ENCODE peak calls at places on chromosomes 6 and 20, in seven cellular contexts. K, Q, G, I, C, B and H are unnamed samples.

GRCh38 chr6:710601-711571 is 17.9 kb upstream of the EXOC2 start:
- DNase-seq in K (peak), Q (no peak), G (peak), I (peak), C (peak), B (peak), H (no peak)

GRCh38 chr20:10157539-10157938 is 61.1 kb upstream of the SNAP25 start:
- DNase-seq in K (no peak), Q (no peak), G (no peak), I (no peak), C (no peak), B (no peak), H (no peak)

GRCh38 chr6:1611572-1612385 is 2.1 kb downstream of the FOXC1 start:
- DNase-seq in K (peak), Q (no peak), G (peak), I (no peak), C (no peak), B (no peak), H (no peak)

GRCh38 chr6:25706314-25707014 is 48.1 kb upstream of the SLC17A4 start:
- DNase-seq in K (no peak), Q (no peak), G (no peak), I (peak), C (peak), B (no peak), H (no peak)

GRCh38 chr20:62065669-62066338 is at the start of gene TAF4:
- DNase-seq in K (peak), Q (no peak), G (peak), I (peak), C (peak), B (peak), H (peak)

GRCh38 chr20:36628076-36628475 is 17.9 kb downstream of the SLA2 start:
- DNase-seq in K (no peak), Q (no peak), G (no peak), I (no peak), C (no peak), B (no peak), H (no peak)

GRCh38 chr20:19222520-19223040 is 10.1 kb downstream of the SLC24A3 start:
- DNase-seq in K (no peak), Q (no peak), G (no peak), I (no peak), C (no peak), B (no peak), H (no peak)

GRCh38 chr20:44627364-44628010 is 24.0 kb downstream of the ADA start:
- DNase-seq in K (no peak), Q (no peak), G (no peak), I (no peak), C (no peak), B (no peak), H (no peak)

GRCh38 chr6:13455604-13456003 is 31.8 kb downstream of the GFOD1 start:
- DNase-seq in K (no peak), Q (no peak), G (no peak), I (no peak), C (peak), B (no peak), H (no peak)

GRCh38 chr6:44122821-44123220 is 4.4 kb downstream of the MRPL14 start:
- DNase-seq in K (no peak), Q (no peak), G (no peak), I (no peak), C (no peak), B (no peak), H (no peak)

GRCh38 chr6:37048851-37049734 is 43.6 kb downstream of the FGD2 start:
- DNase-seq in K (no peak), Q (peak), G (peak), I (peak), C (no peak), B (no peak), H (no peak)

GRCh38 chr6:114739656-114740055 is 396.8 kb upstream of the HS3ST5 start:
- DNase-seq in K (no peak), Q (no peak), G (no peak), I (no peak), C (no peak), B (no peak), H (no peak)

GRCh38 chr6:31701666-31702420 is 1.3 kb downstream of the ABHD16A start:
- DNase-seq in K (no peak), Q (no peak), G (no peak), I (no peak), C (peak), B (no peak), H (no peak)

GRCh38 chr20:48661575-48662473 is 166.0 kb downstream of the PREX1 start:
- DNase-seq in K (no peak), Q (no peak), G (no peak), I (no peak), C (no peak), B (no peak), H (no peak)

GRCh38 chr20:6735913-6736845 is 31.3 kb upstream of the BMP2 start:
- DNase-seq in K (no peak), Q (no peak), G (no peak), I (peak), C (no peak), B (no peak), H (no peak)

GRCh38 chr6:133854633-133855598 is 34.0 kb upstream of the TCF21 start:
- DNase-seq in K (peak), Q (no peak), G (no peak), I (no peak), C (peak), B (peak), H (no peak)

GRCh38 chr20:35277531-35278395 is at the start of gene MMP24OS:
- DNase-seq in K (peak), Q (peak), G (peak), I (peak), C (peak), B (peak), H (peak)

GRCh38 chr20:5216663-5217062 is 89.9 kb downstream of the CDS2 start:
- DNase-seq in K (no peak), Q (no peak), G (no peak), I (no peak), C (no peak), B (no peak), H (peak)

GRCh38 chr6:38797391-38797790 is 82.3 kb downstream of the DNAH8 start:
- DNase-seq in K (no peak), Q (no peak), G (no peak), I (no peak), C (no peak), B (no peak), H (no peak)

GRCh38 chr6:39214846-39215639 is 14.2 kb downstream of the KCNK5 start:
- DNase-seq in K (no peak), Q (no peak), G (no peak), I (peak), C (no peak), B (no peak), H (no peak)

GRCh38 chr6:37083243-37084138 is 78.0 kb downstream of the FGD2 start:
- DNase-seq in K (no peak), Q (no peak), G (peak), I (peak), C (peak), B (no peak), H (no peak)

GRCh38 chr20:23362392-23363256 is 642 bp downstream of the GZF1 start:
- DNase-seq in K (peak), Q (no peak), G (no peak), I (peak), C (no peak), B (no peak), H (no peak)
- TF ChIP-seq CTCF in K (no peak), Q (no peak), G (no peak), I (no peak), C (peak), B (no peak), H (no peak)

DNA sequence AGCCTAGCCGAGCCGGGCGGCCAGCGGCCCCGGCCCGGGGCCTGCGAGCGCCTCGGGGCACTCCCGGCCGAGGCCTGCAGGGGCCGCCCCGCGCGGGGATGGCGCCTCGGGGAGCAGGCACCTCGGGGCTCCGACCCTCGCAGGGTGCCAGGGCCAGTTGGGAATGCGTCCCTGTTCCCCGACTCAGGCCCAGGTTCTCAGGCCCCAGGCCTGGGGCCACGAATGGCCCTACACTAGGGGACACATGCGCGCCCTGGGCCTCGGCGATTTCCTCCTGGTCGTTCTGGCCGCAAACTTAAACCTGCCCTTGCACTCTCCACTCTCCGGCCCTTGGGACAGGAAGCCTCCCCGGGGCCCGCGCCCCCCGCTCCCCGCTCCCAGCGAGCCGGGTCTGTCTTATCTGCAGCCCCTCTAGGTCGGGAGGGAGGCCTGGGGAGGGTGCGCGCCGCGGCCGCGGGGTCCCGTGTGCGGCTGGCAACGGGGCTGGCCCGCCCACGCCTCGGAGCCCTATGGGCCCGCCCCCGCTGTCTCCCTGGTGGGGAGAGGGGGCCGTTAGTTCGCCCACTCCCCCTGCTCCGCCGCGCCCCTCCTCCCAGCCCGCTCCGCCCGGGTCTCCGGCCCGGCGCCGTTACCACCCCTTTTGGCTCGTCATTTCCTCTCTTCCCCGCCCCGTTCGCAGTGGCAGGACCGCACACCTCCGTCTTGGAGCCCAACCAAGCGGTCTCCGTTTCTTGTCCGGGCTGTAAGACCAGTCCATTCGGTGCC is 611 bp downstream of the NFYA start:
- DNase-seq in K (peak), Q (no peak), G (peak), I (peak), C (peak), B (peak), H (peak)
- TF ChIP-seq CTCF in K (peak), Q (no peak), G (peak), I (no peak), C (peak), B (peak), H (peak)

DNA sequence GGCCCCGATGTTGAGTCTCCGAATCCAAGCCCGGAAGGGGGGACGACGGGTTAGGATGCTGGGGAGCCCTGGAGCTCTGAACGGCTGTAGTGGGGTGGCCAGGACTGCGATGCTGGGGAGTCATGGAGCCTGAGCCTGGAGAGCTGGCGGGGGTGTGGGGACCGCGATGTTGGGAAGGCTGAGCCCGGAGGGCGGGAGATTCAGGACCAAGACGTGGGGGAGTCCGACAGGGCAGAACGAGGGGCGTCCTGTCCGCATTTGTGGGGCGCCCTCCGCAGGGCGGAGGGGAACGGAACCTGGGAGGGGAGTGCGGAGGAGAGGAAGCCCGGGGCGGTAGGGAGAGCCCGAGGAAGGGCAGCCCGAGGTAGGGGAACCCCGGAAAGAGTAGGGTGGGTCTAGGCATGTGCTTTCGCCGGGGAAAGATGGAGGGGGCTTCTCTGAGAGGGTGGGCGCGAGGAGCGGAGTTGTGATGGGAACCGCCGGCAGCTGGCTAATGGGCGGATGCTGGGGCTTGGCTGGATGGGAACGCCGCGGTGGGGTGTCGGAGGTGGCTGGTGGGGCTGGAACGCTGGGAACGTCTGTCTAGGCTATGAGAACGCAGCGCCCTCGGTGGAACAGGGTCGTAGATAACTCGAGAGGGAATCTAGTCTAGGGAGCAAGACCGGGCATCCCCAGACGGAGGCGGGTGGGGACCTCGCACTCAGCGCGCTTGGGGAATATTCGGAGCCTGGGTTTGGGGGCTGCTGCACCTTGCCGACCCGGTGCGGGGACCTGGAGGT is 681 bp downstream of the PAQR8 start:
- DNase-seq in K (peak), Q (no peak), G (peak), I (peak), C (peak), B (peak), H (peak)
- TF ChIP-seq CTCF in K (no peak), Q (no peak), G (peak), I (no peak), C (peak), B (no peak), H (no peak)

DNA sequence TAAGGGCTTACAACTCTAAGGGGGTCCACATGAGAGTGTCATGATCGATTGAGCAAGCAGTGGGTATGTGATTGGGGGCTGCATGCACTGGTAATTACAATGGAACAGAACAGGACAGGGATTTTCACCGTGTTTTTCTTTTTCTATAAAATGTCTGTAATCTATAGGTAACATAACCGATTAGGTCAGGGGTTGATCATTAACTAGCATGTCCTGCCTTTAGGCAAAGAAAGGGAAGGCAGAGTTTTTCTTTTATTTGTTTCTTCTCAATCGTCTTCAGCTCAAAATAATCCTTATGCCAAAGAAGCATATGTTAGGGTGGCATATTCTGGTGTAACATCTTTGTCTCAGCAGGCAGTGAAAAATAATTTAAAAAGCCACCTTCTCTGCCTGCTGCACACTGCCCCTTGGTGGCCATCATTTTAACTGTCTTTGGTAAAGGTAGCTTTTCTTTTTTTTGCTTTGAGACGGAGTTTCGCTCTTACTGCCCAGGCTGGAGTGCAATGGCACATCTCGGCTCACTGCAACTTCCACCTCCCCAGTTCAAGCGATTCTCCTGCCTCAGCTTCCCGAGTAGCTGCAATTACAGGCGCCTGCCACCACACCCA is 9.7 kb upstream of the CEP43 start:
- DNase-seq in K (peak), Q (no peak), G (no peak), I (no peak), C (peak), B (no peak), H (no peak)
- TF ChIP-seq CTCF in K (peak), Q (peak), G (peak), I (no peak), C (peak), B (peak), H (peak)

DNA sequence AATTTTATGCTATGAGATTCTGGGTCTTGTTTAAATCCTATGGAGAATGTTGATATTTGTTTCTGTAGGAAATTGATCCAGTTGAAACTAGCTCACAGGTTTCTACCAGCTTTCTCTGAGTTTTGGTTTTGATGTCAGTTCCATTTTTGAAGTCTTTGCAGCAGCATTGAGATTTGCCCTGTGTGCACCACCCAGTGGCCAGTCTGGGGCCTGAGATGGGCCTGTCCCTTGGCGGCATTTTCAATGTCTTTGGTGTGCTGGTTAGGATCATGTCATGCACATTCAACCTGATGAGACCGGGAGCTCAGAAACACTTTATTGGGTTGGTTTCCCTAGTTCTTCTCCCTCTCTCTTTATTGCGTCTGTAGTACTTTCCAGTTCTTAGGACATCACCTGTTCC is 395.2 kb upstream of the MAP3K7 start:
- DNase-seq in K (no peak), Q (no peak), G (no peak), I (no peak), C (peak), B (no peak), H (no peak)
- TF ChIP-seq CTCF in K (no peak), Q (no peak), G (no peak), I (no peak), C (peak), B (no peak), H (no peak)

DNA sequence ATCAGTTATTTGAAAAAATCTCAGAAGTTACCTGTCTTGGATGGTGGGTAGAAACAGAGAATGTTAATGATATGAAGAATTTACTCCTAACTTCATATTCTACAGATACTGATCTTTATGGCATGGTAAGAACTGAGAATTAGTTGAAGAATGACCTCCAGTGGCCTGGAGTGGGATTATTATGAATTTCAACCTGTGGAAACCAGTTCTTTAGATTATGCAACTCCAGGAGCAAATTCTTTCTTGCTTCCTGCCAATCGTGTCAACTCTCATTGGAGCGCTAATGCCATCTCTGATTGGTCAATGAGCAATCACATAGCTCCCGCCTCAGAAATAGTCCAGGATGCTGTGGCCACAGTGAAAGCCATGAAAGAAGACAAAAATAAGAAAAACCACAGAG is 40.6 kb downstream of the LYRM2 start:
- DNase-seq in K (no peak), Q (peak), G (peak), I (no peak), C (peak), B (no peak), H (no peak)
- TF ChIP-seq CTCF in K (no peak), Q (peak), G (peak), I (no peak), C (peak), B (peak), H (no peak)

GRCh38 chr20:31739550-31739863 is 417 bp downstream of the TPX2 start:
- DNase-seq in K (no peak), Q (no peak), G (no peak), I (no peak), C (no peak), B (no peak), H (no peak)

GRCh38 chr20:31740656-31741323 is 1.7 kb downstream of the TPX2 start:
- DNase-seq in K (no peak), Q (no peak), G (no peak), I (no peak), C (no peak), B (no peak), H (no peak)

GRCh38 chr20:31740208-31740607 is 1.1 kb downstream of the TPX2 start:
- DNase-seq in K (no peak), Q (no peak), G (peak), I (no peak), C (peak), B (no peak), H (no peak)

GRCh38 chr20:31738729-31739549 is at the start of gene TPX2:
- DNase-seq in K (peak), Q (peak), G (peak), I (peak), C (peak), B (peak), H (peak)
- TF ChIP-seq CTCF in K (no peak), Q (no peak), G (no peak), I (no peak), C (peak), B (peak), H (peak)